ENCODE peak calls at places on chromosome 17, in seven cellular contexts. Q is hippocampal formation; B is smooth muscle cell of the brain vasculature; Y is AG04450; W is cerebellar cortex; D is stimulated activated CD4-positive, alpha-beta T cell treated with anti-CD3 and anti-CD28 coated beads, Interleukin-4, amount 100 ng/mL, for 24 hours; R is GM04503. N is an unnamed sample.

GRCh38 chr17:81200695-81201580 is 21.8 kb downstream of the CEP131 start:
- DNase-seq in Q (peak; percentile 63), B (peak; percentile 39), Y (peak; percentile 42), W (peak; percentile 81), D (peak; percentile 26), R (peak; percentile 23), N (peak; percentile 68)

GRCh38 chr17:64615025-64615677 is 47.0 kb downstream of the SMURF2 start:
- DNase-seq in Q (no peak), B (no peak), Y (peak; percentile 45), W (no peak), D (no peak), R (peak; percentile 50), N (no peak)

GRCh38 chr17:30600830-30601494 is 123.8 kb downstream of the GOSR1 start:
- DNase-seq in Q (no peak), B (no peak), Y (no peak), W (peak; percentile 44), D (peak; percentile 19), R (no peak), N (no peak)

GRCh38 chr17:22518185-22518584 is 825.9 kb downstream of the KCNJ18 start:
- DNase-seq in Q (no peak), B (no peak), Y (no peak), W (no peak), D (no peak), R (no peak), N (no peak)

GRCh38 chr17:73232587-73233373 is 28.9 kb downstream of the CPSF4L start:
- DNase-seq in Q (no peak), B (no peak), Y (no peak), W (peak; percentile 53), D (peak; percentile 40), R (no peak), N (no peak)

GRCh38 chr17:39325528-39326240 is 75.7 kb downstream of the FBXL20 start:
- DNase-seq in Q (no peak), B (no peak), Y (no peak), W (no peak), D (no peak), R (no peak), N (peak; percentile 29)

GRCh38 chr17:68290268-68290954 is 516 bp downstream of the SLC16A6 start:
- DNase-seq in Q (no peak), B (no peak), Y (no peak), W (peak; percentile 54), D (peak; percentile 58), R (no peak), N (no peak)

GRCh38 chr17:18093616-18094408 is 6.1 kb downstream of the DRG2 start:
- DNase-seq in Q (no peak), B (peak; percentile 17), Y (peak; percentile 26), W (peak; percentile 50), D (no peak), R (no peak), N (no peak)

GRCh38 chr17:37168731-37169353 is 206.9 kb upstream of the C17orf78 start:
- DNase-seq in Q (no peak), B (no peak), Y (no peak), W (no peak), D (no peak), R (no peak), N (no peak)

GRCh38 chr17:82079001-82079677 is 13.5 kb upstream of the DUS1L start:
- DNase-seq in Q (no peak), B (no peak), Y (no peak), W (no peak), D (no peak), R (no peak), N (no peak)

GRCh38 chr17:67520916-67521772 is 144.1 kb downstream of the PITPNC1 start:
- DNase-seq in Q (no peak), B (no peak), Y (no peak), W (no peak), D (no peak), R (no peak), N (no peak)

GRCh38 chr17:56636276-56636675 is 42.8 kb downstream of the NOG start:
- DNase-seq in Q (no peak), B (no peak), Y (no peak), W (no peak), D (no peak), R (peak; percentile 20), N (no peak)

GRCh38 chr17:67751101-67752074 is 33.7 kb downstream of the NOL11 start:
- DNase-seq in Q (no peak), B (no peak), Y (no peak), W (no peak), D (no peak), R (no peak), N (no peak)

GRCh38 chr17:37708008-37708615 is 36.7 kb downstream of the HNF1B start:
- DNase-seq in Q (no peak), B (no peak), Y (no peak), W (no peak), D (no peak), R (no peak), N (no peak)

GRCh38 chr17:78112508-78113471 is 15.8 kb downstream of the TMC6 start:
- DNase-seq in Q (no peak), B (peak; percentile 12), Y (no peak), W (peak; percentile 69), D (peak; percentile 82), R (no peak), N (no peak)

GRCh38 chr17:29677139-29677834 is 54.6 kb upstream of the CORO6 start:
- DNase-seq in Q (no peak), B (peak; percentile 18), Y (no peak), W (no peak), D (no peak), R (no peak), N (no peak)

GRCh38 chr17:63622571-63623390 is 564 bp downstream of the MAP3K3 start:
- DNase-seq in Q (no peak), B (no peak), Y (no peak), W (peak; percentile 49), D (peak; percentile 65), R (no peak), N (no peak)

GRCh38 chr17:77800832-77801231 is 157.7 kb upstream of the TNRC6C start:
- DNase-seq in Q (no peak), B (no peak), Y (no peak), W (no peak), D (no peak), R (no peak), N (no peak)

GRCh38 chr17:44518032-44518431 is 14.8 kb upstream of the GPATCH8 start:
- DNase-seq in Q (no peak), B (no peak), Y (no peak), W (no peak), D (no peak), R (peak; percentile 25), N (no peak)

GRCh38 chr17:50546701-50547034 is 306 bp upstream of the SPATA20 start:
- DNase-seq in Q (no peak), B (no peak), Y (no peak), W (no peak), D (no peak), R (no peak), N (no peak)

GRCh38 chr17:61517843-61518606 is 65.8 kb downstream of the TBX4 start:
- DNase-seq in Q (no peak), B (no peak), Y (no peak), W (no peak), D (no peak), R (no peak), N (no peak)

GRCh38 chr17:47615766-47616424 is 33.8 kb upstream of the KPNB1 start:
- DNase-seq in Q (peak; percentile 38), B (peak; percentile 40), Y (no peak), W (peak; percentile 70), D (no peak), R (peak; percentile 8), N (no peak)

GRCh38 chr17:4310349-4311060 is 46.7 kb upstream of the ANKFY1 start:
- DNase-seq in Q (peak; percentile 73), B (no peak), Y (no peak), W (peak; percentile 19), D (no peak), R (no peak), N (no peak)

GRCh38 chr17:29379084-29379811 is 10.9 kb upstream of the TAOK1 start:
- DNase-seq in Q (peak; percentile 68), B (no peak), Y (no peak), W (no peak), D (no peak), R (no peak), N (no peak)

GRCh38 chr17:8362651-8363332 is 13.7 kb downstream of the KRABD2 start:
- DNase-seq in Q (no peak), B (no peak), Y (no peak), W (no peak), D (no peak), R (no peak), N (no peak)

GRCh38 chr17:82477934-82478333 is 19.4 kb downstream of the NARF start:
- DNase-seq in Q (no peak), B (no peak), Y (no peak), W (no peak), D (no peak), R (no peak), N (no peak)

GRCh38 chr17:26773189-26774188 is 520.4 kb upstream of the WSB1 start:
- DNase-seq in Q (no peak), B (no peak), Y (no peak), W (no peak), D (no peak), R (no peak), N (no peak)

GRCh38 chr17:49842846-49843245 is 5.0 kb downstream of the TAC4 start:
- DNase-seq in Q (no peak), B (no peak), Y (no peak), W (no peak), D (no peak), R (no peak), N (no peak)

GRCh38 chr17:70136131-70136530 is 33.2 kb upstream of the KCNJ2 start:
- DNase-seq in Q (no peak), B (no peak), Y (no peak), W (no peak), D (no peak), R (no peak), N (no peak)

GRCh38 chr17:76266244-76266938 is 1.2 kb downstream of the UBALD2 start:
- DNase-seq in Q (no peak), B (no peak), Y (no peak), W (no peak), D (peak; percentile 27), R (no peak), N (peak; percentile 61)

GRCh38 chr17:9715503-9716016 is 70.2 kb downstream of the USP43 start:
- DNase-seq in Q (no peak), B (no peak), Y (no peak), W (no peak), D (no peak), R (no peak), N (no peak)

GRCh38 chr17:72534265-72534664 is 413.4 kb downstream of the SOX9 start:
- DNase-seq in Q (no peak), B (no peak), Y (no peak), W (no peak), D (no peak), R (no peak), N (no peak)

GRCh38 chr17:75778861-75779249 is 5.8 kb upstream of the UNK start:
- DNase-seq in Q (no peak), B (no peak), Y (no peak), W (no peak), D (peak; percentile 76), R (no peak), N (no peak)

GRCh38 chr17:29617481-29618271 is 5.0 kb downstream of the CORO6 start:
- DNase-seq in Q (peak; percentile 29), B (no peak), Y (no peak), W (peak; percentile 56), D (peak; percentile 89), R (no peak), N (no peak)

GRCh38 chr17:17693955-17694228 is 12.6 kb downstream of the RAI1 start:
- DNase-seq in Q (no peak), B (no peak), Y (no peak), W (no peak), D (no peak), R (no peak), N (no peak)

GRCh38 chr17:65057520-65058075 is 1.1 kb upstream of the GNA13 start:
- DNase-seq in Q (no peak), B (no peak), Y (no peak), W (peak; percentile 41), D (no peak), R (no peak), N (no peak)

GRCh38 chr17:9138161-9138717 is 116.9 kb downstream of the NTN1 start:
- DNase-seq in Q (no peak), B (no peak), Y (no peak), W (no peak), D (no peak), R (no peak), N (no peak)

GRCh38 chr17:32525116-32525515 is 38.3 kb downstream of the CDK5R1 start:
- DNase-seq in Q (no peak), B (no peak), Y (peak; percentile 27), W (no peak), D (no peak), R (peak; percentile 39), N (no peak)

N was measured in CMK.